ENCODE peak calls at places on chromosomes 6 and 20, in nine cellular contexts. One of them, this sample, is unnamed.

GRCh38 chr6:21594427-21595264 is 1.1 kb downstream of the SOX4 start:
- DNase-seq in germinal center: peak
- DNase-seq in iPS-NIHi11: peak
- DNase-seq in lower lobe of right lung: peak
- DNase-seq in HS-5: no peak
- DNase-seq in Ammon's horn: peak
- DNase-seq in endothelial cell of umbilical vein: peak
- DNase-seq in COR-L47: peak
- DNase-seq in stimulated activated CD4-positive, alpha-beta T cell treated with anti-CD3 and anti-CD28 coated beads, Interleukin-2, amount 100 ng/mL, for 48 hours: peak
- DNase-seq in this sample: no peak

GRCh38 chr20:37901667-37902503 is 1.0 kb upstream of the VSTM2L start:
- DNase-seq in germinal center: peak
- DNase-seq in iPS-NIHi11: peak
- DNase-seq in lower lobe of right lung: no peak
- DNase-seq in HS-5: no peak
- DNase-seq in Ammon's horn: peak
- DNase-seq in endothelial cell of umbilical vein: peak
- DNase-seq in COR-L47: peak
- DNase-seq in stimulated activated CD4-positive, alpha-beta T cell treated with anti-CD3 and anti-CD28 coated beads, Interleukin-2, amount 100 ng/mL, for 48 hours: no peak
- DNase-seq in this sample: no peak

GRCh38 chr20:44586289-44586911 is 4.0 kb downstream of the PKIG start:
- DNase-seq in germinal center: peak
- DNase-seq in iPS-NIHi11: no peak
- DNase-seq in lower lobe of right lung: no peak
- DNase-seq in HS-5: no peak
- DNase-seq in Ammon's horn: no peak
- DNase-seq in endothelial cell of umbilical vein: peak
- DNase-seq in COR-L47: no peak
- DNase-seq in stimulated activated CD4-positive, alpha-beta T cell treated with anti-CD3 and anti-CD28 coated beads, Interleukin-2, amount 100 ng/mL, for 48 hours: no peak
- DNase-seq in this sample: no peak

GRCh38 chr20:31872406-31872805 is 2.0 kb downstream of the TTLL9 start:
- DNase-seq in germinal center: no peak
- DNase-seq in iPS-NIHi11: no peak
- DNase-seq in lower lobe of right lung: no peak
- DNase-seq in HS-5: no peak
- DNase-seq in Ammon's horn: no peak
- DNase-seq in endothelial cell of umbilical vein: no peak
- DNase-seq in COR-L47: no peak
- DNase-seq in stimulated activated CD4-positive, alpha-beta T cell treated with anti-CD3 and anti-CD28 coated beads, Interleukin-2, amount 100 ng/mL, for 48 hours: no peak
- DNase-seq in this sample: no peak

GRCh38 chr6:22149501-22150490 is 147.0 kb downstream of the PRL start:
- DNase-seq in germinal center: no peak
- DNase-seq in iPS-NIHi11: peak
- DNase-seq in lower lobe of right lung: no peak
- DNase-seq in HS-5: no peak
- DNase-seq in Ammon's horn: peak
- DNase-seq in endothelial cell of umbilical vein: no peak
- DNase-seq in COR-L47: peak
- DNase-seq in stimulated activated CD4-positive, alpha-beta T cell treated with anti-CD3 and anti-CD28 coated beads, Interleukin-2, amount 100 ng/mL, for 48 hours: no peak
- DNase-seq in this sample: peak

GRCh38 chr20:22567944-22568871 is 16.2 kb downstream of the FOXA2 start:
- DNase-seq in germinal center: no peak
- DNase-seq in iPS-NIHi11: no peak
- DNase-seq in lower lobe of right lung: peak
- DNase-seq in HS-5: no peak
- DNase-seq in Ammon's horn: no peak
- DNase-seq in endothelial cell of umbilical vein: no peak
- DNase-seq in COR-L47: peak
- DNase-seq in stimulated activated CD4-positive, alpha-beta T cell treated with anti-CD3 and anti-CD28 coated beads, Interleukin-2, amount 100 ng/mL, for 48 hours: no peak
- DNase-seq in this sample: no peak

GRCh38 chr6:43990275-43990626 is 137.0 kb downstream of the MRPL14 start:
- DNase-seq in germinal center: no peak
- DNase-seq in iPS-NIHi11: no peak
- DNase-seq in lower lobe of right lung: no peak
- DNase-seq in HS-5: no peak
- DNase-seq in Ammon's horn: no peak
- DNase-seq in endothelial cell of umbilical vein: no peak
- DNase-seq in COR-L47: no peak
- DNase-seq in stimulated activated CD4-positive, alpha-beta T cell treated with anti-CD3 and anti-CD28 coated beads, Interleukin-2, amount 100 ng/mL, for 48 hours: no peak
- DNase-seq in this sample: no peak

GRCh38 chr6:100283288-100283687 is 181.4 kb downstream of the SIM1 start:
- DNase-seq in germinal center: no peak
- DNase-seq in iPS-NIHi11: peak
- DNase-seq in lower lobe of right lung: no peak
- DNase-seq in HS-5: peak
- DNase-seq in Ammon's horn: no peak
- DNase-seq in endothelial cell of umbilical vein: no peak
- DNase-seq in COR-L47: no peak
- DNase-seq in stimulated activated CD4-positive, alpha-beta T cell treated with anti-CD3 and anti-CD28 coated beads, Interleukin-2, amount 100 ng/mL, for 48 hours: no peak
- DNase-seq in this sample: no peak

GRCh38 chr6:84657486-84657885 is 106.9 kb downstream of the TBX18 start:
- DNase-seq in germinal center: no peak
- DNase-seq in iPS-NIHi11: no peak
- DNase-seq in lower lobe of right lung: no peak
- DNase-seq in HS-5: no peak
- DNase-seq in Ammon's horn: no peak
- DNase-seq in endothelial cell of umbilical vein: no peak
- DNase-seq in COR-L47: no peak
- DNase-seq in stimulated activated CD4-positive, alpha-beta T cell treated with anti-CD3 and anti-CD28 coated beads, Interleukin-2, amount 100 ng/mL, for 48 hours: no peak
- DNase-seq in this sample: no peak

This sample was measured in retinal pigment epithelial cell.